ENCODE peak calls at places on chromosomes 4 and X, in eight cellular contexts. One of them, this sample, is unnamed.

GRCh38 chr4:20251061-20251795 is 477 bp upstream of the SLIT2 start:
- DNase-seq in NCI-H446: no peak
- DNase-seq in AG09309: no peak
- DNase-seq in left colon: no peak
- DNase-seq in tibial artery: no peak
- DNase-seq in activated gamma-delta T cell treated with Interleukin-2 at 50 U/mL for 16 hours: no peak
- DNase-seq in kidney epithelial cell: no peak
- DNase-seq in NCI-H1417: no peak
- DNase-seq in this sample: peak

GRCh38 chr4:32562010-32562409 is 1841.8 kb downstream of the PCDH7 start:
- DNase-seq in NCI-H446: no peak
- DNase-seq in AG09309: no peak
- DNase-seq in left colon: no peak
- DNase-seq in tibial artery: no peak
- DNase-seq in activated gamma-delta T cell treated with Interleukin-2 at 50 U/mL for 16 hours: no peak
- DNase-seq in kidney epithelial cell: no peak
- DNase-seq in NCI-H1417: peak
- DNase-seq in this sample: no peak

GRCh38 chrX:126027229-126027628 is 138.9 kb downstream of the DCAF12L2 start:
- DNase-seq in NCI-H446: no peak
- DNase-seq in AG09309: no peak
- DNase-seq in left colon: no peak
- DNase-seq in tibial artery: no peak
- DNase-seq in activated gamma-delta T cell treated with Interleukin-2 at 50 U/mL for 16 hours: no peak
- DNase-seq in kidney epithelial cell: no peak
- DNase-seq in NCI-H1417: no peak
- DNase-seq in this sample: no peak

GRCh38 chr4:65670331-65671031 is at the start of gene EPHA5:
- DNase-seq in NCI-H446: peak
- DNase-seq in AG09309: peak
- DNase-seq in left colon: peak
- DNase-seq in tibial artery: peak
- DNase-seq in activated gamma-delta T cell treated with Interleukin-2 at 50 U/mL for 16 hours: no peak
- DNase-seq in kidney epithelial cell: peak
- DNase-seq in NCI-H1417: peak
- DNase-seq in this sample: peak

GRCh38 chr4:67922697-67923096 is 38.9 kb upstream of the TMPRSS11D start:
- DNase-seq in NCI-H446: no peak
- DNase-seq in AG09309: no peak
- DNase-seq in left colon: no peak
- DNase-seq in tibial artery: no peak
- DNase-seq in activated gamma-delta T cell treated with Interleukin-2 at 50 U/mL for 16 hours: no peak
- DNase-seq in kidney epithelial cell: no peak
- DNase-seq in NCI-H1417: no peak
- DNase-seq in this sample: no peak

GRCh38 chr4:20126906-20127305 is 124.8 kb upstream of the SLIT2 start:
- DNase-seq in NCI-H446: no peak
- DNase-seq in AG09309: peak
- DNase-seq in left colon: no peak
- DNase-seq in tibial artery: no peak
- DNase-seq in activated gamma-delta T cell treated with Interleukin-2 at 50 U/mL for 16 hours: no peak
- DNase-seq in kidney epithelial cell: no peak
- DNase-seq in NCI-H1417: no peak
- DNase-seq in this sample: no peak

GRCh38 chr4:175935016-175935661 is 123.1 kb upstream of the GPM6A start:
- DNase-seq in NCI-H446: no peak
- DNase-seq in AG09309: no peak
- DNase-seq in left colon: no peak
- DNase-seq in tibial artery: no peak
- DNase-seq in activated gamma-delta T cell treated with Interleukin-2 at 50 U/mL for 16 hours: no peak
- DNase-seq in kidney epithelial cell: no peak
- DNase-seq in NCI-H1417: peak
- DNase-seq in this sample: no peak

GRCh38 chr4:38109896-38110295 is 149.7 kb downstream of the PTTG2 start:
- DNase-seq in NCI-H446: no peak
- DNase-seq in AG09309: no peak
- DNase-seq in left colon: no peak
- DNase-seq in tibial artery: no peak
- DNase-seq in activated gamma-delta T cell treated with Interleukin-2 at 50 U/mL for 16 hours: no peak
- DNase-seq in kidney epithelial cell: no peak
- DNase-seq in NCI-H1417: no peak
- DNase-seq in this sample: no peak

GRCh38 chr4:823761-824460 is 2.0 kb downstream of the CPLX1 start:
- DNase-seq in NCI-H446: no peak
- DNase-seq in AG09309: no peak
- DNase-seq in left colon: no peak
- DNase-seq in tibial artery: peak
- DNase-seq in activated gamma-delta T cell treated with Interleukin-2 at 50 U/mL for 16 hours: no peak
- DNase-seq in kidney epithelial cell: no peak
- DNase-seq in NCI-H1417: no peak
- DNase-seq in this sample: no peak

GRCh38 chr4:78242071-78242470 is 184.9 kb downstream of the FRAS1 start:
- DNase-seq in NCI-H446: no peak
- DNase-seq in AG09309: no peak
- DNase-seq in left colon: no peak
- DNase-seq in tibial artery: no peak
- DNase-seq in activated gamma-delta T cell treated with Interleukin-2 at 50 U/mL for 16 hours: no peak
- DNase-seq in kidney epithelial cell: no peak
- DNase-seq in NCI-H1417: no peak
- DNase-seq in this sample: no peak

GRCh38 chr4:15398001-15398400 is 29.8 kb upstream of the C1QTNF7 start:
- DNase-seq in NCI-H446: no peak
- DNase-seq in AG09309: no peak
- DNase-seq in left colon: no peak
- DNase-seq in tibial artery: no peak
- DNase-seq in activated gamma-delta T cell treated with Interleukin-2 at 50 U/mL for 16 hours: no peak
- DNase-seq in kidney epithelial cell: no peak
- DNase-seq in NCI-H1417: no peak
- DNase-seq in this sample: no peak

GRCh38 chr4:708631-708933 is 3.0 kb downstream of the PCGF3 start:
- DNase-seq in NCI-H446: no peak
- DNase-seq in AG09309: no peak
- DNase-seq in left colon: no peak
- DNase-seq in tibial artery: no peak
- DNase-seq in activated gamma-delta T cell treated with Interleukin-2 at 50 U/mL for 16 hours: no peak
- DNase-seq in kidney epithelial cell: no peak
- DNase-seq in NCI-H1417: no peak
- DNase-seq in this sample: no peak

GRCh38 chr4:159179310-159179958 is 76.6 kb downstream of the RAPGEF2 start:
- DNase-seq in NCI-H446: no peak
- DNase-seq in AG09309: no peak
- DNase-seq in left colon: no peak
- DNase-seq in tibial artery: no peak
- DNase-seq in activated gamma-delta T cell treated with Interleukin-2 at 50 U/mL for 16 hours: no peak
- DNase-seq in kidney epithelial cell: no peak
- DNase-seq in NCI-H1417: no peak
- DNase-seq in this sample: no peak

GRCh38 chr4:35725131-35725530 is 519.2 kb downstream of the ARAP2 start:
- DNase-seq in NCI-H446: no peak
- DNase-seq in AG09309: no peak
- DNase-seq in left colon: no peak
- DNase-seq in tibial artery: no peak
- DNase-seq in activated gamma-delta T cell treated with Interleukin-2 at 50 U/mL for 16 hours: no peak
- DNase-seq in kidney epithelial cell: no peak
- DNase-seq in NCI-H1417: no peak
- DNase-seq in this sample: no peak

GRCh38 chr4:89422441-89422950 is 114.9 kb upstream of the GPRIN3 start:
- DNase-seq in NCI-H446: no peak
- DNase-seq in AG09309: no peak
- DNase-seq in left colon: no peak
- DNase-seq in tibial artery: no peak
- DNase-seq in activated gamma-delta T cell treated with Interleukin-2 at 50 U/mL for 16 hours: no peak
- DNase-seq in kidney epithelial cell: no peak
- DNase-seq in NCI-H1417: no peak
- DNase-seq in this sample: no peak

GRCh38 chrX:65668362-65669310 is 1.2 kb downstream of the MSN start:
- DNase-seq in NCI-H446: peak
- DNase-seq in AG09309: peak
- DNase-seq in left colon: peak
- DNase-seq in tibial artery: peak
- DNase-seq in activated gamma-delta T cell treated with Interleukin-2 at 50 U/mL for 16 hours: peak
- DNase-seq in kidney epithelial cell: no peak
- DNase-seq in NCI-H1417: no peak
- DNase-seq in this sample: peak

GRCh38 chr4:89469930-89470375 is 162.4 kb upstream of the GPRIN3 start:
- DNase-seq in NCI-H446: no peak
- DNase-seq in AG09309: peak
- DNase-seq in left colon: no peak
- DNase-seq in tibial artery: no peak
- DNase-seq in activated gamma-delta T cell treated with Interleukin-2 at 50 U/mL for 16 hours: peak
- DNase-seq in kidney epithelial cell: peak
- DNase-seq in NCI-H1417: no peak
- DNase-seq in this sample: no peak

GRCh38 chr4:161256716-161257115 is 907.1 kb downstream of the FSTL5 start:
- DNase-seq in NCI-H446: peak
- DNase-seq in AG09309: no peak
- DNase-seq in left colon: no peak
- DNase-seq in tibial artery: no peak
- DNase-seq in activated gamma-delta T cell treated with Interleukin-2 at 50 U/mL for 16 hours: no peak
- DNase-seq in kidney epithelial cell: no peak
- DNase-seq in NCI-H1417: no peak
- DNase-seq in this sample: no peak

GRCh38 chr4:42048394-42048793 is 58.1 kb downstream of the SLC30A9 start:
- DNase-seq in NCI-H446: no peak
- DNase-seq in AG09309: peak
- DNase-seq in left colon: no peak
- DNase-seq in tibial artery: no peak
- DNase-seq in activated gamma-delta T cell treated with Interleukin-2 at 50 U/mL for 16 hours: no peak
- DNase-seq in kidney epithelial cell: peak
- DNase-seq in NCI-H1417: no peak
- DNase-seq in this sample: no peak

GRCh38 chrX:132488819-132489255 is at the start of gene MBNL3:
- DNase-seq in NCI-H446: peak
- DNase-seq in AG09309: no peak
- DNase-seq in left colon: peak
- DNase-seq in tibial artery: peak
- DNase-seq in activated gamma-delta T cell treated with Interleukin-2 at 50 U/mL for 16 hours: peak
- DNase-seq in kidney epithelial cell: no peak
- DNase-seq in NCI-H1417: peak
- DNase-seq in this sample: peak

GRCh38 chr4:22345055-22345454 is 170.8 kb downstream of the ADGRA3 start:
- DNase-seq in NCI-H446: no peak
- DNase-seq in AG09309: no peak
- DNase-seq in left colon: no peak
- DNase-seq in tibial artery: no peak
- DNase-seq in activated gamma-delta T cell treated with Interleukin-2 at 50 U/mL for 16 hours: no peak
- DNase-seq in kidney epithelial cell: no peak
- DNase-seq in NCI-H1417: no peak
- DNase-seq in this sample: no peak

GRCh38 chr4:156623376-156623775 is 348.2 kb downstream of the PDGFC start:
- DNase-seq in NCI-H446: no peak
- DNase-seq in AG09309: no peak
- DNase-seq in left colon: no peak
- DNase-seq in tibial artery: no peak
- DNase-seq in activated gamma-delta T cell treated with Interleukin-2 at 50 U/mL for 16 hours: no peak
- DNase-seq in kidney epithelial cell: no peak
- DNase-seq in NCI-H1417: no peak
- DNase-seq in this sample: no peak

GRCh38 chr4:135508006-135508714 is 1306.6 kb upstream of the PABPC4L start:
- DNase-seq in NCI-H446: no peak
- DNase-seq in AG09309: peak
- DNase-seq in left colon: no peak
- DNase-seq in tibial artery: no peak
- DNase-seq in activated gamma-delta T cell treated with Interleukin-2 at 50 U/mL for 16 hours: no peak
- DNase-seq in kidney epithelial cell: peak
- DNase-seq in NCI-H1417: no peak
- DNase-seq in this sample: no peak

GRCh38 chr4:106444557-106444956 is 76.0 kb upstream of the GIMD1 start:
- DNase-seq in NCI-H446: no peak
- DNase-seq in AG09309: peak
- DNase-seq in left colon: no peak
- DNase-seq in tibial artery: no peak
- DNase-seq in activated gamma-delta T cell treated with Interleukin-2 at 50 U/mL for 16 hours: no peak
- DNase-seq in kidney epithelial cell: no peak
- DNase-seq in NCI-H1417: no peak
- DNase-seq in this sample: no peak

GRCh38 chr4:94595880-94596483 is 144.2 kb downstream of the PDLIM5 start:
- DNase-seq in NCI-H446: peak
- DNase-seq in AG09309: no peak
- DNase-seq in left colon: no peak
- DNase-seq in tibial artery: no peak
- DNase-seq in activated gamma-delta T cell treated with Interleukin-2 at 50 U/mL for 16 hours: no peak
- DNase-seq in kidney epithelial cell: peak
- DNase-seq in NCI-H1417: peak
- DNase-seq in this sample: peak

GRCh38 chr4:124061413-124061812 is 651.1 kb downstream of the ANKRD50 start:
- DNase-seq in NCI-H446: no peak
- DNase-seq in AG09309: no peak
- DNase-seq in left colon: no peak
- DNase-seq in tibial artery: no peak
- DNase-seq in activated gamma-delta T cell treated with Interleukin-2 at 50 U/mL for 16 hours: no peak
- DNase-seq in kidney epithelial cell: no peak
- DNase-seq in NCI-H1417: no peak
- DNase-seq in this sample: no peak

GRCh38 chrX:7061429-7061828 is 86.1 kb upstream of the STS start:
- DNase-seq in NCI-H446: no peak
- DNase-seq in AG09309: no peak
- DNase-seq in left colon: no peak
- DNase-seq in tibial artery: no peak
- DNase-seq in activated gamma-delta T cell treated with Interleukin-2 at 50 U/mL for 16 hours: no peak
- DNase-seq in kidney epithelial cell: no peak
- DNase-seq in NCI-H1417: no peak
- DNase-seq in this sample: no peak

GRCh38 chr4:1570291-1571164 is 113.6 kb downstream of the FAM53A start:
- DNase-seq in NCI-H446: no peak
- DNase-seq in AG09309: no peak
- DNase-seq in left colon: peak
- DNase-seq in tibial artery: no peak
- DNase-seq in activated gamma-delta T cell treated with Interleukin-2 at 50 U/mL for 16 hours: no peak
- DNase-seq in kidney epithelial cell: no peak
- DNase-seq in NCI-H1417: no peak
- DNase-seq in this sample: no peak

GRCh38 chr4:3465698-3466671 is 2.9 kb downstream of the DOK7 start:
- DNase-seq in NCI-H446: no peak
- DNase-seq in AG09309: no peak
- DNase-seq in left colon: peak
- DNase-seq in tibial artery: no peak
- DNase-seq in activated gamma-delta T cell treated with Interleukin-2 at 50 U/mL for 16 hours: no peak
- DNase-seq in kidney epithelial cell: no peak
- DNase-seq in NCI-H1417: no peak
- DNase-seq in this sample: no peak

GRCh38 chr4:187098429-187098828 is 374.8 kb upstream of the FAT1 start:
- DNase-seq in NCI-H446: no peak
- DNase-seq in AG09309: no peak
- DNase-seq in left colon: no peak
- DNase-seq in tibial artery: no peak
- DNase-seq in activated gamma-delta T cell treated with Interleukin-2 at 50 U/mL for 16 hours: no peak
- DNase-seq in kidney epithelial cell: no peak
- DNase-seq in NCI-H1417: no peak
- DNase-seq in this sample: no peak

GRCh38 chrX:136353519-136354095 is 52.8 kb downstream of the ADGRG4 start:
- DNase-seq in NCI-H446: no peak
- DNase-seq in AG09309: no peak
- DNase-seq in left colon: no peak
- DNase-seq in tibial artery: no peak
- DNase-seq in activated gamma-delta T cell treated with Interleukin-2 at 50 U/mL for 16 hours: no peak
- DNase-seq in kidney epithelial cell: no peak
- DNase-seq in NCI-H1417: no peak
- DNase-seq in this sample: no peak

GRCh38 chrX:9164535-9165425 is 130.9 kb upstream of the FAM9B start:
- DNase-seq in NCI-H446: no peak
- DNase-seq in AG09309: no peak
- DNase-seq in left colon: no peak
- DNase-seq in tibial artery: no peak
- DNase-seq in activated gamma-delta T cell treated with Interleukin-2 at 50 U/mL for 16 hours: no peak
- DNase-seq in kidney epithelial cell: no peak
- DNase-seq in NCI-H1417: no peak
- DNase-seq in this sample: no peak

GRCh38 chr4:187258651-187259401 is 535.2 kb upstream of the FAT1 start:
- DNase-seq in NCI-H446: no peak
- DNase-seq in AG09309: no peak
- DNase-seq in left colon: no peak
- DNase-seq in tibial artery: no peak
- DNase-seq in activated gamma-delta T cell treated with Interleukin-2 at 50 U/mL for 16 hours: no peak
- DNase-seq in kidney epithelial cell: no peak
- DNase-seq in NCI-H1417: peak
- DNase-seq in this sample: peak

GRCh38 chr4:108940086-108941033 is 177.5 kb upstream of the ETNPPL start:
- DNase-seq in NCI-H446: no peak
- DNase-seq in AG09309: no peak
- DNase-seq in left colon: no peak
- DNase-seq in tibial artery: no peak
- DNase-seq in activated gamma-delta T cell treated with Interleukin-2 at 50 U/mL for 16 hours: no peak
- DNase-seq in kidney epithelial cell: peak
- DNase-seq in NCI-H1417: peak
- DNase-seq in this sample: no peak